ENCODE peak calls at places on chromosomes 4 and X, in four cellular contexts. M, X, G and B are unnamed samples.

GRCh38 chr4:113162089-113162488 is 112.6 kb downstream of the ANK2 start:
- DNase-seq in M (no peak), X (no peak), G (peak; percentile 43), B (no peak)

GRCh38 chrX:82742351-82742750 is 765.7 kb upstream of the POU3F4 start:
- DNase-seq in M (no peak), X (no peak), G (no peak), B (no peak)

GRCh38 chr4:75950416-75950815 is 9.6 kb upstream of the NAAA start:
- DNase-seq in M (no peak), X (no peak), G (no peak), B (no peak)

GRCh38 chr4:72352746-72353145 is 216.3 kb downstream of the ADAMTS3 start:
- DNase-seq in M (no peak), X (no peak), G (peak; percentile 14), B (no peak)

GRCh38 chrX:39582091-39582490 is 515.7 kb downstream of the BCOR start:
- DNase-seq in M (no peak), X (no peak), G (peak; percentile 27), B (no peak)

GRCh38 chrX:104335765-104336164 is 81.0 kb upstream of the ESX1 start:
- DNase-seq in M (no peak), X (no peak), G (peak; percentile 85), B (no peak)

GRCh38 chr4:103012085-103012484 is 7.4 kb downstream of the SLC9B1 start:
- DNase-seq in M (no peak), X (no peak), G (peak; percentile 27), B (no peak)

GRCh38 chr4:174210354-174210753 is 73.1 kb downstream of the FBXO8 start:
- DNase-seq in M (no peak), X (no peak), G (no peak), B (no peak)

GRCh38 chr4:106806158-106806797 is 229.8 kb downstream of the DKK2 start:
- DNase-seq in M (no peak), X (peak; percentile 43), G (peak; percentile 20), B (no peak)

GRCh38 chrX:19758536-19758935 is 128.9 kb downstream of the SH3KBP1 start:
- DNase-seq in M (no peak), X (no peak), G (no peak), B (no peak)

GRCh38 chrX:43741843-43742573 is 85.9 kb downstream of the MAOA start:
- DNase-seq in M (peak; percentile 24), X (no peak), G (no peak), B (no peak)

GRCh38 chr4:176238819-176239218 is 30.2 kb downstream of the ASB5 start:
- DNase-seq in M (no peak), X (no peak), G (peak; percentile 78), B (no peak)

GRCh38 chr4:139916041-139916440 is 237.9 kb downstream of the MAML3 start:
- DNase-seq in M (no peak), X (no peak), G (no peak), B (no peak)

GRCh38 chr4:78845469-78845868 is 69.3 kb downstream of the BMP2K start:
- DNase-seq in M (no peak), X (no peak), G (no peak), B (no peak)

GRCh38 chr4:184838249-184839074 is 12.7 kb upstream of the ACSL1 start:
- DNase-seq in M (no peak), X (no peak), G (peak; percentile 45), B (no peak)

GRCh38 chr4:51932261-51932660 is 87.9 kb downstream of the LRRC66 start:
- DNase-seq in M (peak; percentile 7), X (no peak), G (no peak), B (no peak)

GRCh38 chrX:133375558-133376340 is 39.5 kb downstream of the GPC4 start:
- DNase-seq in M (peak; percentile 4), X (no peak), G (no peak), B (no peak)

GRCh38 chr4:34193451-34194154 is 2050.7 kb downstream of the ARAP2 start:
- DNase-seq in M (no peak), X (no peak), G (peak; percentile 11), B (no peak)

GRCh38 chr4:177448850-177449249 is 6.6 kb upstream of the AGA start:
- DNase-seq in M (no peak), X (no peak), G (peak; percentile 48), B (no peak)

GRCh38 chr4:53321151-53321987 is 44.5 kb downstream of the SCFD2 start:
- DNase-seq in M (no peak), X (no peak), G (peak; percentile 61), B (no peak)

GRCh38 chr4:66187175-66187720 is 517.0 kb upstream of the EPHA5 start:
- DNase-seq in M (no peak), X (peak; percentile 22), G (no peak), B (no peak)

GRCh38 chr4:147049940-147050852 is 104.5 kb upstream of the TTC29 start:
- DNase-seq in M (no peak), X (no peak), G (peak; percentile 24), B (no peak)

GRCh38 chr4:187961171-187961570 is 34.4 kb upstream of the ZFP42 start:
- DNase-seq in M (no peak), X (no peak), G (no peak), B (no peak)

GRCh38 chr4:74364649-74365491 is at the start of gene EREG:
- DNase-seq in M (peak; percentile 6), X (peak; percentile 32), G (peak; percentile 51), B (peak; percentile 54)

GRCh38 chr4:2079006-2079405 is 19.9 kb downstream of the NAT8L start:
- DNase-seq in M (no peak), X (no peak), G (no peak), B (no peak)

GRCh38 chrX:54043696-54044125 is 562 bp downstream of the PHF8 start:
- DNase-seq in M (no peak), X (peak; percentile 35), G (peak; percentile 38), B (peak; percentile 13)

GRCh38 chrX:68822641-68823410 is 6.0 kb upstream of the EFNB1 start:
- DNase-seq in M (no peak), X (peak; percentile 4), G (no peak), B (peak; percentile 46)

GRCh38 chr4:7785017-7785416 is 154.6 kb downstream of the AFAP1 start:
- DNase-seq in M (no peak), X (no peak), G (no peak), B (no peak)

GRCh38 chr4:23733911-23734458 is 155.9 kb downstream of the PPARGC1A start:
- DNase-seq in M (no peak), X (no peak), G (no peak), B (no peak)

GRCh38 chrX:28787206-28787605 is 200.0 kb downstream of the IL1RAPL1 start:
- DNase-seq in M (no peak), X (no peak), G (peak; percentile 65), B (no peak)

GRCh38 chr4:118281611-118282442 is 71.0 kb downstream of the PRSS12 start:
- DNase-seq in M (no peak), X (no peak), G (peak; percentile 51), B (no peak)